ENCODE peak calls at places on chromosomes 2 and 18, in five cellular contexts. Z is cardiac fibroblast, P is BJ, E is GM12864, C is keratinocyte. G is an unnamed sample.

GRCh38 chr2:179226203-179226960 is 38.2 kb downstream of the SESTD1 start:
- DNase-seq in P (no peak), C (no peak), E (no peak), Z (no peak), G (no peak)

GRCh38 chr2:61911510-61911909 is 6.0 kb downstream of the COMMD1 start:
- DNase-seq in P (no peak), C (no peak), Z (no peak), E (no peak), G (no peak)

GRCh38 chr18:49728542-49728941 is 84.8 kb downstream of the ACAA2 start:
- DNase-seq in Z (peak), E (no peak), C (no peak), P (no peak), G (peak)

GRCh38 chr2:44542520-44542919 is 180.8 kb downstream of the CAMKMT start:
- DNase-seq in C (no peak), P (no peak), Z (no peak), E (no peak), G (no peak)

GRCh38 chr2:102166189-102166845 is 20.5 kb upstream of the IL1RL2 start:
- DNase-seq in C (no peak), E (no peak), Z (peak), P (peak), G (no peak)

GRCh38 chr2:12177052-12177994 is 430.9 kb downstream of the LPIN1 start:
- DNase-seq in P (peak), Z (peak), E (peak), C (no peak), G (peak)

GRCh38 chr18:47870605-47871004 is 59.9 kb downstream of the SMAD2 start:
- DNase-seq in P (no peak), E (no peak), C (no peak), Z (no peak), G (no peak)

GRCh38 chr2:171529914-171530313 is 7.6 kb downstream of the CYBRD1 start:
- DNase-seq in P (no peak), Z (no peak), E (no peak), C (no peak), G (no peak)

GRCh38 chr2:61658841-61659780 is 121.0 kb upstream of the XPO1 start:
- DNase-seq in E (peak), Z (peak), P (no peak), C (no peak), G (peak)

GRCh38 chr2:43790118-43790517 is 16.3 kb downstream of the DYNC2LI1 start:
- DNase-seq in E (no peak), Z (peak), C (no peak), P (no peak), G (no peak)

GRCh38 chr2:168255866-168256265 is 8.5 kb upstream of the STK39 start:
- DNase-seq in P (no peak), Z (no peak), E (no peak), C (no peak), G (no peak)

GRCh38 chr18:13067966-13068365 is 76.8 kb downstream of the CEP192 start:
- DNase-seq in P (no peak), E (no peak), C (no peak), Z (no peak), G (no peak)

DNA sequence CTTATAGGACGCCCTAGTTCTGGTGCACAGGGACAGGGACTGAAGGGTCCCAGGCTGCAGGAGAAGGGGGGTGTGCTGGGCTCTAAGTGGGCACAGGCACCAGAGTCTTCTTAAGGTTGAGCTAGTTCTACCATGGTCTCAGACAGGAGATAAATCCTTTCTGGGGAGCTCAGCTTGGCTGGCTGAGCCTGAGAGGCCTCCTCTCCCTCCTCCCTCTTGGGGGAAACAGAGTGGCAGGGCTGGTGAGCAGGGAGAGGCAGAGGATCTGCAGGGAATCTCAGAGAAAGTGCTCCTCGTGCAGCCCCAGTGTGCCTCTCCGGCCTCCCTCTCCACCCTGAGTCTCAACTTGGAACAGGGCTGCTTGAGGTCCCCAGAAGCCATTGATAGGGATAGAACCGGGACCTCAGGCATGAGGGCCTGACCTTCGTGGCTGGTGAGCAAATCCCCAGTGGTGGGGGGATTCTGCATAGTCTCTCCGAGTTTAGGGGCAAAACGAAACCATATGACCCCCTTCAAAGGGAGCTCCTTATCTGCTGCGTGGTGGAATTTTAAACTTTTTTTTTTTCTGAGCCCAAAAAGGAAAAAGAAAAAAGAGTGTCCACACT is 2.0 kb downstream of the GDF7 start:
- DNase-seq in C (no peak), Z (no peak), E (no peak), P (no peak), G (no peak)
- TF ChIP-seq CTCF in C (no peak), Z (no peak), E (no peak), P (no peak), G (no peak)

GRCh38 chr2:162661618-162662017 is 176.9 kb downstream of the KCNH7 start:
- DNase-seq in E (no peak), P (no peak), Z (no peak), C (no peak), G (no peak)
- TF ChIP-seq CTCF in E (no peak), P (no peak), Z (no peak), C (no peak), G (no peak)

GRCh38 chr2:42103829-42104228 is 56.0 kb downstream of the PKDCC start:
- DNase-seq in C (no peak), P (no peak), Z (no peak), E (no peak), G (no peak)

GRCh38 chr2:42102606-42103450 is 55.0 kb downstream of the PKDCC start:
- DNase-seq in Z (peak), C (no peak), P (no peak), E (no peak), G (peak)

GRCh38 chr2:42105330-42106256 is 57.8 kb downstream of the PKDCC start:
- DNase-seq in E (peak), P (no peak), C (no peak), Z (peak), G (peak)

GRCh38 chr2:42106257-42106816 is 58.5 kb downstream of the PKDCC start:
- DNase-seq in P (no peak), C (no peak), E (no peak), Z (no peak), G (no peak)

GRCh38 chr2:42104621-42105020 is 56.8 kb downstream of the PKDCC start:
- DNase-seq in C (no peak), E (no peak), Z (no peak), P (no peak), G (no peak)
- TF ChIP-seq CTCF in C (no peak), E (no peak), Z (no peak), P (no peak), G (no peak)

DNA sequence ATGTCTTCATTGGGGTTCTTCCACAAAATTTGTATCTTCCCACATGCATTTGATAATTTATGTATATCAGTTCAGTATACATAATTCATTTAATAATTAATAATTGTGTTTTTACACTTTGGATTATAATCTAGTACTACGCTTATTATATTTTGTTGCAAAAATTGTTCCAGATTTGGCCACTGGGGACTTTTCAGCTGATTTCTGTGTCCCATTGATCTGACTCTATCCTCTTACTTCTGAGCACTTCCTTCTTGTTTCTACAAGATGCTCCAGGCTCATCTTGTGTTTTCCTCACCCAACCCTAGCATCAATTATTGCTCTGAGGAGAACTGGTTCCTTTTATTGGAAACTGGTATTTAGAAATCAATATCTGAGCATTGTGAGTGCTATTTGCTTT is 215.3 kb upstream of the CDH19 start:
- DNase-seq in Z (no peak), P (no peak), E (no peak), C (no peak), G (no peak)
- TF ChIP-seq CTCF in Z (peak), P (no peak), E (peak), C (no peak), G (no peak)

GRCh38 chr2:224749136-224749535 is 33.0 kb upstream of the CCDC195 start:
- DNase-seq in P (no peak), Z (peak), E (no peak), C (no peak), G (no peak)
- TF ChIP-seq CTCF in P (peak), Z (peak), E (no peak), C (peak), G (no peak)